ENCODE peak calls at places on chromosomes 2 and 18, in eight cellular contexts. One of them, this sample, is unnamed.

GRCh38 chr18:62187543-62188378 is 706 bp downstream of the RELCH start:
- DNase-seq in GM12892: peak
- DNase-seq in HCT116: no peak
- DNase-seq in K562: peak
- DNase-seq in GM12891: no peak
- DNase-seq in HepG2: peak
- DNase-seq in GM23338: peak
- DNase-seq in H1: peak
- DNase-seq in this sample: no peak

GRCh38 chr2:121104721-121105141 is 180.3 kb downstream of the TFCP2L1 start:
- DNase-seq in H1: no peak
- DNase-seq in GM12891: no peak
- DNase-seq in K562: no peak
- DNase-seq in HepG2: no peak
- DNase-seq in GM12892: no peak
- DNase-seq in GM23338: no peak
- DNase-seq in HCT116: no peak
- DNase-seq in this sample: peak

GRCh38 chr2:152221870-152222269 is 46.3 kb upstream of the STAM2 start:
- DNase-seq in HCT116: no peak
- DNase-seq in K562: no peak
- DNase-seq in HepG2: no peak
- DNase-seq in GM12891: no peak
- DNase-seq in GM12892: no peak
- DNase-seq in H1: no peak
- DNase-seq in GM23338: no peak
- DNase-seq in this sample: no peak

GRCh38 chr18:8052237-8052701 is 485.2 kb downstream of the PTPRM start:
- DNase-seq in GM23338: peak
- DNase-seq in HCT116: no peak
- DNase-seq in GM12892: no peak
- DNase-seq in H1: no peak
- DNase-seq in HepG2: peak
- DNase-seq in K562: no peak
- DNase-seq in GM12891: no peak
- DNase-seq in this sample: no peak

GRCh38 chr2:215970425-215970824 is 42.9 kb downstream of the MREG start:
- DNase-seq in K562: no peak
- DNase-seq in GM12892: no peak
- DNase-seq in H1: no peak
- DNase-seq in GM23338: no peak
- DNase-seq in HepG2: no peak
- DNase-seq in GM12891: no peak
- DNase-seq in HCT116: no peak
- DNase-seq in this sample: no peak

GRCh38 chr2:240464514-240465241 is 29.2 kb downstream of the GPC1 start:
- DNase-seq in GM23338: no peak
- DNase-seq in HCT116: no peak
- DNase-seq in GM12892: no peak
- DNase-seq in GM12891: no peak
- DNase-seq in H1: no peak
- DNase-seq in HepG2: no peak
- DNase-seq in K562: no peak
- DNase-seq in this sample: peak

GRCh38 chr2:24734741-24735140 is 58.5 kb downstream of the PTRHD1 start:
- DNase-seq in HCT116: no peak
- DNase-seq in H1: no peak
- DNase-seq in GM12892: no peak
- DNase-seq in HepG2: no peak
- DNase-seq in GM12891: no peak
- DNase-seq in K562: no peak
- DNase-seq in GM23338: no peak
- DNase-seq in this sample: no peak

GRCh38 chr2:126963390-126963789 is 64.7 kb downstream of the TEX51 start:
- DNase-seq in HCT116: no peak
- DNase-seq in HepG2: no peak
- DNase-seq in H1: no peak
- DNase-seq in GM12892: no peak
- DNase-seq in GM23338: no peak
- DNase-seq in GM12891: no peak
- DNase-seq in K562: no peak
- DNase-seq in this sample: no peak

GRCh38 chr18:74316257-74317180 is 880 bp downstream of the C18orf63 start:
- DNase-seq in GM12891: no peak
- DNase-seq in HepG2: peak
- DNase-seq in HCT116: no peak
- DNase-seq in GM12892: no peak
- DNase-seq in GM23338: peak
- DNase-seq in K562: no peak
- DNase-seq in H1: no peak
- DNase-seq in this sample: no peak

GRCh38 chr2:112869258-112869842 is 32.8 kb upstream of the IL1B start:
- DNase-seq in GM12892: no peak
- DNase-seq in HepG2: no peak
- DNase-seq in GM23338: no peak
- DNase-seq in H1: no peak
- DNase-seq in K562: peak
- DNase-seq in GM12891: no peak
- DNase-seq in HCT116: peak
- DNase-seq in this sample: no peak

GRCh38 chr2:205722538-205722878 is 40.2 kb downstream of the NRP2 start:
- DNase-seq in K562: no peak
- DNase-seq in GM23338: peak
- DNase-seq in GM12891: no peak
- DNase-seq in HepG2: no peak
- DNase-seq in HCT116: no peak
- DNase-seq in GM12892: no peak
- DNase-seq in H1: no peak
- DNase-seq in this sample: no peak

GRCh38 chr18:58144671-58145285 is 100.8 kb downstream of the NEDD4L start:
- DNase-seq in GM12892: no peak
- DNase-seq in HepG2: no peak
- DNase-seq in GM12891: no peak
- DNase-seq in K562: no peak
- DNase-seq in H1: no peak
- DNase-seq in GM23338: no peak
- DNase-seq in HCT116: no peak
- DNase-seq in this sample: no peak

GRCh38 chr2:96353606-96354095 is 18.1 kb downstream of the NCAPH start:
- DNase-seq in HepG2: no peak
- DNase-seq in HCT116: no peak
- DNase-seq in GM12891: no peak
- DNase-seq in H1: no peak
- DNase-seq in K562: no peak
- DNase-seq in GM23338: no peak
- DNase-seq in GM12892: no peak
- DNase-seq in this sample: no peak

GRCh38 chr2:159064446-159065301 is 96.2 kb downstream of the TANC1 start:
- DNase-seq in HepG2: peak
- DNase-seq in GM12892: no peak
- DNase-seq in H1: no peak
- DNase-seq in K562: no peak
- DNase-seq in HCT116: no peak
- DNase-seq in GM12891: no peak
- DNase-seq in GM23338: peak
- DNase-seq in this sample: no peak

GRCh38 chr2:31070339-31070738 is 67.9 kb downstream of the GALNT14 start:
- DNase-seq in HCT116: no peak
- DNase-seq in H1: no peak
- DNase-seq in K562: no peak
- DNase-seq in GM12891: no peak
- DNase-seq in HepG2: no peak
- DNase-seq in GM23338: no peak
- DNase-seq in GM12892: no peak
- DNase-seq in this sample: no peak

GRCh38 chr18:46253498-46253897 is 149.3 kb downstream of the HAUS1 start:
- DNase-seq in HepG2: no peak
- DNase-seq in HCT116: no peak
- DNase-seq in GM12892: no peak
- DNase-seq in GM12891: no peak
- DNase-seq in K562: no peak
- DNase-seq in H1: no peak
- DNase-seq in GM23338: no peak
- DNase-seq in this sample: peak

GRCh38 chr2:100909571-100909970 is 89.6 kb downstream of the NPAS2 start:
- DNase-seq in HepG2: no peak
- DNase-seq in HCT116: no peak
- DNase-seq in GM23338: no peak
- DNase-seq in K562: no peak
- DNase-seq in GM12892: no peak
- DNase-seq in GM12891: no peak
- DNase-seq in H1: no peak
- DNase-seq in this sample: no peak

GRCh38 chr2:1621501-1621900 is 122.8 kb downstream of the PXDN start:
- DNase-seq in GM23338: no peak
- DNase-seq in HepG2: no peak
- DNase-seq in K562: no peak
- DNase-seq in HCT116: no peak
- DNase-seq in H1: no peak
- DNase-seq in GM12891: no peak
- DNase-seq in GM12892: no peak
- DNase-seq in this sample: no peak

GRCh38 chr2:11347403-11347965 is 3.0 kb upstream of the ROCK2 start:
- DNase-seq in HepG2: no peak
- DNase-seq in H1: no peak
- DNase-seq in K562: no peak
- DNase-seq in GM12891: no peak
- DNase-seq in GM23338: no peak
- DNase-seq in GM12892: no peak
- DNase-seq in HCT116: no peak
- DNase-seq in this sample: no peak

GRCh38 chr2:11346129-11346528 is 1.7 kb upstream of the ROCK2 start:
- DNase-seq in GM12891: no peak
- DNase-seq in GM12892: no peak
- DNase-seq in H1: no peak
- DNase-seq in GM23338: no peak
- DNase-seq in HCT116: no peak
- DNase-seq in HepG2: no peak
- DNase-seq in K562: peak
- DNase-seq in this sample: no peak

GRCh38 chr2:11344956-11345671 is 678 bp upstream of the ROCK2 start:
- DNase-seq in HCT116: peak
- DNase-seq in H1: peak
- DNase-seq in GM12891: no peak
- DNase-seq in K562: peak
- DNase-seq in GM12892: no peak
- DNase-seq in GM23338: peak
- DNase-seq in HepG2: peak
- DNase-seq in this sample: peak

GRCh38 chr2:11344342-11344955 is at the start of gene ROCK2:
- DNase-seq in H1: peak
- DNase-seq in K562: peak
- DNase-seq in HepG2: peak
- DNase-seq in GM12892: peak
- DNase-seq in GM23338: peak
- DNase-seq in HCT116: peak
- DNase-seq in GM12891: peak
- DNase-seq in this sample: peak

GRCh38 chr2:11348209-11348749 is 3.8 kb upstream of the ROCK2 start:
- DNase-seq in GM12891: no peak
- DNase-seq in HCT116: no peak
- DNase-seq in H1: no peak
- DNase-seq in GM12892: no peak
- DNase-seq in HepG2: peak
- DNase-seq in GM23338: no peak
- DNase-seq in K562: no peak
- DNase-seq in this sample: no peak
- TF ChIP-seq POLR2AphosphoS5 in GM12891: no peak
- TF ChIP-seq POLR2AphosphoS5 in HCT116: no peak
- TF ChIP-seq POLR2AphosphoS5 in H1: no peak
- TF ChIP-seq POLR2AphosphoS5 in GM12892: no peak
- TF ChIP-seq POLR2AphosphoS5 in HepG2: no peak
- TF ChIP-seq POLR2AphosphoS5 in GM23338: no peak
- TF ChIP-seq POLR2AphosphoS5 in K562: no peak
- TF ChIP-seq POLR2AphosphoS5 in this sample: no peak

DNA sequence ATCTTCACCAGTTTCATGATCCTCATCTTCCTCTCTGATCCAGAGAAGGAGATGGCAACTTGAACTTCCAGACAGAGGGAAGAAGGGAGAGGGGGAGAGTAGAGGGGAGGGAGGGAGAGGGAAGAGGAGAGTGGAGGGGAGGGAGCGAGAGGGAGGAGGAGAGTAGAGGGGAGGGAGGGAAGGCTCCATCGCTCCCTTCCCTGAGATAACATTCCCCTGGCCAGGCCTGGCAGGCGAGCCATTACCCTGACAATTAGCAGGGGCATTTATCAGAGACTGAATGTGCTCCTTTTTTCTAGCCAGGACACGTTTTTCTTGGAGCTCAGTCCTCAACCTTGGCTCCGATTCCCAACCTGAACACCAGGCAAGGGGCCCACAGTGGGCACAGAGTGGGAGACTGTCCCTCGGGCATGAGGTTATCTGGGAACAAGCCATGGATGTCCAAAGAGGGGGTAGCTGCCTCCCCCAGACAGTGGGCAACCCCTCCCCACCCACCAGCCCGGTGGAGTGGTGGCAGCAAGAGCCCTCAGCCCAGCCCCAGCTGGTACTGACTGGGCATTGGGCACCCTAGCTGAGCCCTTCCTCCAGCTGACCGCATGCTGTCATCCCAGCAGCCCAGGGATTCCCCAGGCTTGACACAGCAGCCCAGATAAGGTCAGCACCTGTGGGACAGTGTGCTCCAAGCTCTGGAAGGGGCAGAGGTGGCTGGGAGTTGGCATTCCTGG is 81.8 kb downstream of the TNS1 start:
- DNase-seq in HepG2: no peak
- DNase-seq in HCT116: no peak
- DNase-seq in GM12891: no peak
- DNase-seq in GM12892: no peak
- DNase-seq in H1: no peak
- DNase-seq in K562: no peak
- DNase-seq in GM23338: peak
- DNase-seq in this sample: peak
- TF ChIP-seq POLR2AphosphoS5 in HepG2: no peak
- TF ChIP-seq POLR2AphosphoS5 in HCT116: no peak
- TF ChIP-seq POLR2AphosphoS5 in GM12891: no peak
- TF ChIP-seq POLR2AphosphoS5 in GM12892: no peak
- TF ChIP-seq POLR2AphosphoS5 in H1: no peak
- TF ChIP-seq POLR2AphosphoS5 in K562: no peak
- TF ChIP-seq POLR2AphosphoS5 in GM23338: no peak
- TF ChIP-seq POLR2AphosphoS5 in this sample: peak

DNA sequence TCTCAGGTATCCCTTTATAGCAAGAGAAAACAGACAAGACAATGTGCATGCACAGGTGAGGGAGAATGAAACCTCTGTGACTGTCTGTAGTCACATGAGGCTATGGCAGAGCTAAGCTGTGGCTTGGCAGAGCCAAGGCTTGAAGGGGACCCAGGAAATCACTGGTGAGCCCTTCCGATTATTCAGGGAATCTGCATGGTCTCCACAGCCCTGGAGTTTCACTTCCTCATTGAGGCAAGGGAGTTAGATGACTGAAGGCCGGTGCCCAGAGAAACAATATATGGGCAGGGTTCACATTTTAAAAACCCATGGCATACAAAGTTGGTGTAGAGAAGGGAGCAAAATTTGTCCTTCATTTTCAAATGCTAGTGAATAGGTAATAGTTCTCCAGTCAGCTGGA is 144.4 kb upstream of the REV1 start:
- DNase-seq in HepG2: no peak
- DNase-seq in K562: no peak
- DNase-seq in GM12892: no peak
- DNase-seq in H1: no peak
- DNase-seq in GM12891: no peak
- DNase-seq in HCT116: no peak
- DNase-seq in GM23338: no peak
- DNase-seq in this sample: no peak
- TF ChIP-seq POLR2AphosphoS5 in HepG2: no peak
- TF ChIP-seq POLR2AphosphoS5 in K562: no peak
- TF ChIP-seq POLR2AphosphoS5 in GM12892: no peak
- TF ChIP-seq POLR2AphosphoS5 in H1: no peak
- TF ChIP-seq POLR2AphosphoS5 in GM12891: no peak
- TF ChIP-seq POLR2AphosphoS5 in HCT116: no peak
- TF ChIP-seq POLR2AphosphoS5 in GM23338: no peak
- TF ChIP-seq POLR2AphosphoS5 in this sample: no peak

GRCh38 chr2:54559593-54560145 is 103.5 kb downstream of the SPTBN1 start:
- DNase-seq in H1: no peak
- DNase-seq in HCT116: no peak
- DNase-seq in GM23338: peak
- DNase-seq in HepG2: peak
- DNase-seq in K562: peak
- DNase-seq in GM12891: no peak
- DNase-seq in GM12892: no peak
- DNase-seq in this sample: peak
- TF ChIP-seq POLR2AphosphoS5 in H1: no peak
- TF ChIP-seq POLR2AphosphoS5 in HCT116: no peak
- TF ChIP-seq POLR2AphosphoS5 in GM23338: peak
- TF ChIP-seq POLR2AphosphoS5 in HepG2: peak
- TF ChIP-seq POLR2AphosphoS5 in K562: no peak
- TF ChIP-seq POLR2AphosphoS5 in GM12891: no peak
- TF ChIP-seq POLR2AphosphoS5 in GM12892: peak
- TF ChIP-seq POLR2AphosphoS5 in this sample: peak